ENCODE peak calls at places on chromosomes 3 and 15, in seven cellular contexts. E is H1, M is mammary epithelial cell, T is A673, N is IMR-90, G is fibroblast of mammary gland, F is HFFc6. Z is an unnamed sample.

GRCh38 chr15:65363766-65364165 is 14.0 kb downstream of the IGDCC3 start:
- DNase-seq in F (no peak), M (no peak), E (no peak), G (no peak), T (no peak), N (no peak), Z (no peak)

GRCh38 chr15:84108725-84109124 is 126.8 kb upstream of the GOLGA6L4 start:
- DNase-seq in N (peak; percentile 18), E (no peak), G (peak; percentile 38), F (peak; percentile 2), M (no peak), T (peak; percentile 35), Z (no peak)

GRCh38 chr3:136194409-136195257 is 1.5 kb downstream of the MSL2 start:
- DNase-seq in F (no peak), G (no peak), M (peak; percentile 27), N (peak; percentile 23), T (peak; percentile 44), E (no peak), Z (peak; percentile 25)

GRCh38 chr15:100253640-100254039 is 88.1 kb downstream of the ADAMTS17 start:
- DNase-seq in M (no peak), F (no peak), E (peak; percentile 10), G (no peak), T (no peak), N (no peak), Z (no peak)

GRCh38 chr3:144221771-144222170 is 250.1 kb downstream of the DIPK2A start:
- DNase-seq in M (no peak), F (no peak), G (no peak), N (no peak), T (no peak), E (no peak), Z (no peak)

GRCh38 chr15:100158368-100158767 is 183.4 kb downstream of the ADAMTS17 start:
- DNase-seq in E (no peak), G (no peak), F (no peak), N (no peak), T (no peak), M (no peak), Z (no peak)

GRCh38 chr3:193911784-193912183 is 224.2 kb upstream of the HES1 start:
- DNase-seq in E (no peak), T (no peak), F (no peak), G (no peak), N (no peak), M (no peak), Z (no peak)

GRCh38 chr3:44280631-44281030 is 38.9 kb downstream of the TOPAZ1 start:
- DNase-seq in M (no peak), G (no peak), E (peak; percentile 46), N (no peak), T (no peak), F (no peak), Z (no peak)

GRCh38 chr3:47162695-47163022 is 1.3 kb downstream of the SETD2 start:
- DNase-seq in G (peak; percentile 18), M (peak; percentile 20), T (no peak), F (no peak), N (peak; percentile 16), E (no peak), Z (peak; percentile 31)

GRCh38 chr15:37773111-37773860 is 161.2 kb upstream of the TMCO5A start:
- DNase-seq in E (no peak), T (no peak), M (peak; percentile 69), N (peak; percentile 89), F (peak; percentile 80), G (peak; percentile 77), Z (peak; percentile 91)

GRCh38 chr3:153080778-153081240 is 81.2 kb upstream of the RAP2B start:
- DNase-seq in F (no peak), G (no peak), E (no peak), T (peak; percentile 75), N (no peak), M (no peak), Z (no peak)

GRCh38 chr15:81160312-81161214 is 26.5 kb downstream of the CFAP161 start:
- DNase-seq in T (no peak), N (peak; percentile 95), E (no peak), F (peak; percentile 55), M (peak; percentile 78), G (peak; percentile 98), Z (peak; percentile 76)

GRCh38 chr3:178583963-178584575 is 47.8 kb downstream of the KCNMB2 start:
- DNase-seq in T (no peak), G (no peak), F (no peak), M (no peak), N (no peak), E (no peak), Z (no peak)

GRCh38 chr3:28476194-28476593 is 127.6 kb upstream of the AZI2 start:
- DNase-seq in F (peak; percentile 26), E (no peak), T (peak; percentile 54), N (peak; percentile 57), M (peak; percentile 9), G (peak; percentile 69), Z (peak; percentile 64)

GRCh38 chr3:49205154-49205788 is 33.9 kb downstream of the KLHDC8B start:
- DNase-seq in M (no peak), F (no peak), T (no peak), E (no peak), N (no peak), G (no peak), Z (no peak)

GRCh38 chr15:25871403-25871802 is 8.3 kb upstream of the ATP10A start:
- DNase-seq in M (no peak), E (no peak), T (no peak), G (no peak), N (no peak), F (no peak), Z (no peak)

GRCh38 chr3:140053011-140053702 is 118.2 kb downstream of the CLSTN2 start:
- DNase-seq in M (no peak), N (no peak), E (no peak), F (no peak), T (no peak), G (no peak), Z (no peak)
- TF ChIP-seq CTCF in M (no peak), N (no peak), E (no peak), F (no peak), T (no peak), G (no peak), Z (no peak)

DNA sequence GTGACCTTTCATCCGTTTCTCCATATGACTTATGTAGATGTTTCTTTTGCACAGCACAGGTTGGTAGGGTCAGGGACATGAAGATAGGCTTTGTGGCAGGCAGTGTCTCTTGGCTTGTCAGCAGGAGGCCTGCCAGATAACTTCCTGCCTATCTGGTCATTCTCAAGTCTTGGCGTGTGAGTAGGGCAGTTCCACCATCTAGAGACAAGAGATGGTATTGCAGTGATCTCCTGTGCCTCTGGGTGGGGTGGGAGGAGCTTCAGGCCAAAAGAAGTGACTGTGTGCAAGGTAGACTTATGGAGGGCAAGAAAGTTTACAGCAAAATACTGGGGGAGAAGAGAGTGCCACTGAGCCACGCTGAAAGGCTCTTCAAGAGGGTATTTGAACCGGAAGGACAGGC is 11.0 kb downstream of the TEX264 start:
- DNase-seq in T (peak; percentile 82), N (peak; percentile 88), E (peak; percentile 65), F (peak; percentile 89), G (peak; percentile 90), M (peak; percentile 84), Z (peak; percentile 84)
- TF ChIP-seq CTCF in T (peak; percentile 62), N (peak; percentile 92), E (peak; percentile 94), F (peak; percentile 86), G (peak; percentile 92), M (peak; percentile 98), Z (peak; percentile 90)

GRCh38 chr15:86876387-86876786 is 796.7 kb downstream of the AGBL1 start:
- DNase-seq in M (no peak), N (no peak), E (no peak), F (no peak), G (no peak), T (no peak), Z (no peak)

GRCh38 chr15:86872782-86873181 is 793.1 kb downstream of the AGBL1 start:
- DNase-seq in M (no peak), T (no peak), G (no peak), N (no peak), F (no peak), E (no peak), Z (no peak)

GRCh38 chr15:86879250-86880229 is 799.9 kb downstream of the AGBL1 start:
- DNase-seq in G (no peak), N (no peak), T (no peak), F (no peak), M (no peak), E (no peak), Z (no peak)

GRCh38 chr15:86877171-86877631 is 797.5 kb downstream of the AGBL1 start:
- DNase-seq in T (no peak), M (peak; percentile 71), E (no peak), N (no peak), G (no peak), F (no peak), Z (no peak)
- TF ChIP-seq CTCF in T (no peak), M (peak; percentile 23), E (no peak), N (no peak), G (no peak), F (no peak), Z (no peak)

GRCh38 chr3:14574183-14574582 is 34.0 kb upstream of the GRIP2 start:
- DNase-seq in G (no peak), F (no peak), N (no peak), M (no peak), E (no peak), T (no peak), Z (no peak)

GRCh38 chr3:14573706-14574105 is 33.6 kb upstream of the GRIP2 start:
- DNase-seq in T (no peak), N (no peak), G (no peak), M (no peak), F (no peak), E (no peak), Z (no peak)

GRCh38 chr3:14576163-14576562 is 36.0 kb upstream of the GRIP2 start:
- DNase-seq in M (no peak), E (no peak), N (no peak), G (no peak), F (no peak), T (no peak), Z (no peak)

GRCh38 chr3:14581334-14582072 is 41.4 kb upstream of the GRIP2 start:
- DNase-seq in F (no peak), N (no peak), M (no peak), T (no peak), E (no peak), G (no peak), Z (no peak)

DNA sequence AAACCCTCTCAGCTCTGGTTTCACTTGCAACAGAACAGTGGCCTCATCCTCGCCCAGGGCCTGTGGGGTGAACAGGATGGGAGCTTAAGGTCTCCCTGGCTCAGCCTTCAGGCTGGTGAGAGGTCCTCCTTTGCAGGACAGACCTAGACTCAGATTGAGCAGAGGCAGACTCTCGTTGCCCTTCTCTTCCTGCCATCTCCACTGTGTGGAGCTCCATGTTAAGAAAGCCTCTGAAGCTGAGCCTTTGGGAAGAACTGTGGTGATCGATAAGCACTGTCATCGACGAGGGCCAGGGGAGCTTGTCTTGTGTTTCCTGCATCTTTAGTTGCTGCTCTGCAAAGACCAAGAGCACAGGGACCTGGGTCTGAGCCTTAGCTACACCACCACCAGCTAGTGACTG is 37.8 kb upstream of the GRIP2 start:
- DNase-seq in F (no peak), G (no peak), N (no peak), T (no peak), M (no peak), E (no peak), Z (no peak)
- TF ChIP-seq CTCF in F (no peak), G (no peak), N (no peak), T (no peak), M (no peak), E (peak; percentile 6), Z (no peak)

Z was measured in astrocyte of the spinal cord.